ENCODE peak calls at places on chromosomes 12 and 14, in six cellular contexts. One of them, this sample, is unnamed.

GRCh38 chr12:95277139-95277538 is 59.5 kb downstream of the VEZT start:
- DNase-seq in esophagus squamous epithelium: no peak
- DNase-seq in AG09309: peak
- DNase-seq in CD4-positive, alpha-beta T cell: no peak
- DNase-seq in endothelial cell: no peak
- DNase-seq in dorsolateral prefrontal cortex: peak
- DNase-seq in this sample: no peak

GRCh38 chr12:54349658-54350057 is 14.6 kb downstream of the GPR84 start:
- DNase-seq in AG09309: no peak
- DNase-seq in endothelial cell: no peak
- DNase-seq in CD4-positive, alpha-beta T cell: no peak
- DNase-seq in dorsolateral prefrontal cortex: no peak
- DNase-seq in esophagus squamous epithelium: no peak
- DNase-seq in this sample: no peak

GRCh38 chr14:75340921-75341320 is 62.3 kb downstream of the FOS start:
- DNase-seq in CD4-positive, alpha-beta T cell: no peak
- DNase-seq in esophagus squamous epithelium: no peak
- DNase-seq in dorsolateral prefrontal cortex: peak
- DNase-seq in endothelial cell: no peak
- DNase-seq in AG09309: no peak
- DNase-seq in this sample: no peak

GRCh38 chr14:100076133-100076532 is 10.9 kb downstream of the EVL start:
- DNase-seq in dorsolateral prefrontal cortex: no peak
- DNase-seq in CD4-positive, alpha-beta T cell: peak
- DNase-seq in esophagus squamous epithelium: no peak
- DNase-seq in endothelial cell: peak
- DNase-seq in AG09309: no peak
- DNase-seq in this sample: no peak

GRCh38 chr14:102508410-102508773 is 1.2 kb downstream of the ANKRD9 start:
- DNase-seq in dorsolateral prefrontal cortex: no peak
- DNase-seq in esophagus squamous epithelium: no peak
- DNase-seq in AG09309: no peak
- DNase-seq in CD4-positive, alpha-beta T cell: no peak
- DNase-seq in endothelial cell: no peak
- DNase-seq in this sample: no peak

GRCh38 chr12:389138-390096 is at the start of gene KDM5A:
- DNase-seq in dorsolateral prefrontal cortex: peak
- DNase-seq in esophagus squamous epithelium: no peak
- DNase-seq in endothelial cell: peak
- DNase-seq in AG09309: peak
- DNase-seq in CD4-positive, alpha-beta T cell: peak
- DNase-seq in this sample: peak

GRCh38 chr12:46956451-46957035 is 122.9 kb upstream of the PCED1B start:
- DNase-seq in CD4-positive, alpha-beta T cell: no peak
- DNase-seq in AG09309: no peak
- DNase-seq in esophagus squamous epithelium: no peak
- DNase-seq in dorsolateral prefrontal cortex: no peak
- DNase-seq in endothelial cell: no peak
- DNase-seq in this sample: no peak

GRCh38 chr14:52641745-52642144 is 53.6 kb downstream of the ERO1A start:
- DNase-seq in dorsolateral prefrontal cortex: no peak
- DNase-seq in CD4-positive, alpha-beta T cell: no peak
- DNase-seq in esophagus squamous epithelium: no peak
- DNase-seq in endothelial cell: no peak
- DNase-seq in AG09309: no peak
- DNase-seq in this sample: no peak

GRCh38 chr12:54298904-54299303 is 1.9 kb downstream of the NFE2 start:
- DNase-seq in endothelial cell: no peak
- DNase-seq in dorsolateral prefrontal cortex: no peak
- DNase-seq in AG09309: no peak
- DNase-seq in CD4-positive, alpha-beta T cell: no peak
- DNase-seq in esophagus squamous epithelium: no peak
- DNase-seq in this sample: no peak

GRCh38 chr14:94591871-94592270 is 10.6 kb downstream of the SERPINA5 start:
- DNase-seq in dorsolateral prefrontal cortex: no peak
- DNase-seq in AG09309: no peak
- DNase-seq in endothelial cell: no peak
- DNase-seq in CD4-positive, alpha-beta T cell: no peak
- DNase-seq in esophagus squamous epithelium: no peak
- DNase-seq in this sample: no peak

GRCh38 chr12:48780381-48781025 is 8.4 kb downstream of the ADCY6 start:
- DNase-seq in dorsolateral prefrontal cortex: no peak
- DNase-seq in esophagus squamous epithelium: no peak
- DNase-seq in AG09309: no peak
- DNase-seq in endothelial cell: no peak
- DNase-seq in CD4-positive, alpha-beta T cell: no peak
- DNase-seq in this sample: no peak

GRCh38 chr12:122166422-122167327 is 7.3 kb downstream of the IL31 start:
- DNase-seq in endothelial cell: no peak
- DNase-seq in esophagus squamous epithelium: no peak
- DNase-seq in AG09309: no peak
- DNase-seq in dorsolateral prefrontal cortex: no peak
- DNase-seq in CD4-positive, alpha-beta T cell: no peak
- DNase-seq in this sample: no peak

DNA sequence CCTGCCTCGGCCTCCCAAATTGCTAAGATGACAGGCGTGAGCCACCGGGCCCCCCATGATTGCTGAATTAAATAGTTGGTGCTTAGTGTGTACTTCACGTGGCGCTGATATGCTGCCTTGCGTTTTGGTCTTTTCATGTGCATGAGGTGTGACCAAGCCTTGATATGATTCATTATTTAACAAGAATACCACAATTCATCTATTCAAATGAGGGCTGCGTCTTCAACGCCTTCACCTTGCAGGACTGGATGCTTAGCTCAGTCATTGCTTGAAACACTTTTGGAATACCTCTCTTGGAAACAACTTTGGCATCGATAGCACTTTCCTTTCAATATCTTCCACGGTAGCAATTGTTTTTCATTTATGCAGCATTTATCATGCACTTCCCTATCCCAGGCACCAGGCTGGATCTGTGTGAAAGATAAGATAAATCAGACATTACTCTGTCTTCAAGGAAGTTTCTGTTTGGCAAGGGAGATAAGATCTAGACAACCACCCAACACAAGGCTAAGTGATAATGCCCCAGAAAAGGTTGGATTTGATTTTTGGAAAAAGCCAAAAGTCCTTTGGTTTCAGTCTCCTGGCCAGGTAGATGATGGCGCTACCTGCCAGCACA is 1.3 kb upstream of the TEAD4 start:
- DNase-seq in CD4-positive, alpha-beta T cell: no peak
- DNase-seq in esophagus squamous epithelium: no peak
- DNase-seq in endothelial cell: no peak
- DNase-seq in dorsolateral prefrontal cortex: no peak
- DNase-seq in AG09309: no peak
- DNase-seq in this sample: no peak
- TF ChIP-seq CTCF in CD4-positive, alpha-beta T cell: no peak
- TF ChIP-seq CTCF in esophagus squamous epithelium: no peak
- TF ChIP-seq CTCF in endothelial cell: no peak
- TF ChIP-seq CTCF in dorsolateral prefrontal cortex: no peak
- TF ChIP-seq CTCF in AG09309: no peak
- TF ChIP-seq CTCF in this sample: no peak

GRCh38 chr12:30320561-30320960 is 375.1 kb downstream of the IPO8 start:
- DNase-seq in dorsolateral prefrontal cortex: no peak
- DNase-seq in esophagus squamous epithelium: no peak
- DNase-seq in AG09309: no peak
- DNase-seq in CD4-positive, alpha-beta T cell: no peak
- DNase-seq in endothelial cell: no peak
- DNase-seq in this sample: no peak

GRCh38 chr12:30323008-30323407 is 372.7 kb downstream of the IPO8 start:
- DNase-seq in AG09309: no peak
- DNase-seq in endothelial cell: no peak
- DNase-seq in esophagus squamous epithelium: no peak
- DNase-seq in dorsolateral prefrontal cortex: no peak
- DNase-seq in CD4-positive, alpha-beta T cell: no peak
- DNase-seq in this sample: no peak
- TF ChIP-seq CTCF in AG09309: peak
- TF ChIP-seq CTCF in endothelial cell: no peak
- TF ChIP-seq CTCF in esophagus squamous epithelium: no peak
- TF ChIP-seq CTCF in dorsolateral prefrontal cortex: no peak
- TF ChIP-seq CTCF in CD4-positive, alpha-beta T cell: no peak
- TF ChIP-seq CTCF in this sample: no peak

DNA sequence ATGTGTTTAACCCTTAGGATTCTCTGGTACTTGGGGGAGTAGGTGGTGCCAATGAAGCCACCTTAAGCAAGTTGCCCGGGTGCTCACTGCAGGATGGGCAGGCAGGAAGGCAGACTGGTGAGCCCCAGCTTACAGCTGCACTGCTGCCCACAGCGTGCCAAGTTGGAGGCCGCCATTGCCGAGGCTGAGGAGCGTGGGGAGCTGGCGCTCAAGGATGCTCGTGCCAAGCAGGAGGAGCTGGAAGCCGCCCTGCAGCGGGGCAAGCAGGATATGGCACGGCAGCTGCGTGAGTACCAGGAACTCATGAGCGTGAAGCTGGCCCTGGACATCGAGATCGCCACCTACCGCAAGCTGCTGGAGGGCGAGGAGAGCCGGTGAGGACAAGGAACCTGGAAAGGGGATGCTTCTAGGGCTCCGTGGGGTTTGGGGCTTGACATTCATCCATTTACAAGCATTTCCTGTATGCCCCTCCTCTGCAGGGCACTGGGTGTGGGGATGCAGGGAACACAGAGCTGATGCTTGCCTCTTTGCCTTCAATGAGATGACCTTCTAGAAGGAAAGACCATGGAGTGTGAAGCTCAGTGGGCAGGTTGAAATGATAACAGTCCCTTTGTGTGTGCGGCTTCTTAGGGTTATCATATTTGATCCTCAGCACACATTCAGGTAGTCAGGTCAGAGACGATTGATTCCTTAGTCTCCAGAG is 12.4 kb downstream of the KRT7 start:
- DNase-seq in dorsolateral prefrontal cortex: no peak
- DNase-seq in AG09309: no peak
- DNase-seq in endothelial cell: no peak
- DNase-seq in esophagus squamous epithelium: no peak
- DNase-seq in CD4-positive, alpha-beta T cell: no peak
- DNase-seq in this sample: no peak
- TF ChIP-seq CTCF in dorsolateral prefrontal cortex: no peak
- TF ChIP-seq CTCF in AG09309: no peak
- TF ChIP-seq CTCF in endothelial cell: no peak
- TF ChIP-seq CTCF in esophagus squamous epithelium: no peak
- TF ChIP-seq CTCF in CD4-positive, alpha-beta T cell: no peak
- TF ChIP-seq CTCF in this sample: no peak

DNA sequence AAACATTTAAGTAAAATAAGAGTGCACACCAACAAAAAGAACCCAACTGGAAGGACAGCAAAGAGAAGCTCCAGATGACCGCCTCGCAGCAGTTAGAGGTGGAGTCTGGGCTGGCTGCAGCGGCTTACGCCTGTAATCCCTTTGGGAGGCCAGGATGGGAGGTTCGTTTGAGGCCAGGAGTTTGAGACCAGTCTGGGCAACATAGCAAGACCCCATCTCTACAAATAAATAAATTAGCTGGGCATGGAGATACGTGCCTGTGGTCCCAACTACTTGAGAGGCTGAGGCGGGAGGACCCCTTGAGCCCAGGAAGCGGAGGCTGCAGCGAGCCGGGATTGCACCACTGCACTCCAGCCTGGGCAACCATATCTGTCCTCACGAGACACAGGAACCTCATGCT is 15.2 kb downstream of the LRCOL1 start:
- DNase-seq in AG09309: no peak
- DNase-seq in endothelial cell: no peak
- DNase-seq in CD4-positive, alpha-beta T cell: no peak
- DNase-seq in dorsolateral prefrontal cortex: no peak
- DNase-seq in esophagus squamous epithelium: no peak
- DNase-seq in this sample: no peak
- TF ChIP-seq CTCF in AG09309: no peak
- TF ChIP-seq CTCF in endothelial cell: no peak
- TF ChIP-seq CTCF in CD4-positive, alpha-beta T cell: no peak
- TF ChIP-seq CTCF in dorsolateral prefrontal cortex: no peak
- TF ChIP-seq CTCF in esophagus squamous epithelium: no peak
- TF ChIP-seq CTCF in this sample: no peak

GRCh38 chr14:23910081-23910875 is 43.3 kb upstream of the DHRS4 start:
- DNase-seq in esophagus squamous epithelium: no peak
- DNase-seq in AG09309: peak
- DNase-seq in endothelial cell: peak
- DNase-seq in dorsolateral prefrontal cortex: peak
- DNase-seq in CD4-positive, alpha-beta T cell: no peak
- DNase-seq in this sample: peak
- TF ChIP-seq CTCF in esophagus squamous epithelium: peak
- TF ChIP-seq CTCF in AG09309: peak
- TF ChIP-seq CTCF in endothelial cell: peak
- TF ChIP-seq CTCF in dorsolateral prefrontal cortex: peak
- TF ChIP-seq CTCF in CD4-positive, alpha-beta T cell: peak
- TF ChIP-seq CTCF in this sample: peak

GRCh38 chr12:90690120-90690519 is 264.9 kb downstream of the CCER1 start:
- DNase-seq in CD4-positive, alpha-beta T cell: no peak
- DNase-seq in esophagus squamous epithelium: no peak
- DNase-seq in dorsolateral prefrontal cortex: no peak
- DNase-seq in endothelial cell: no peak
- DNase-seq in AG09309: no peak
- DNase-seq in this sample: no peak

DNA sequence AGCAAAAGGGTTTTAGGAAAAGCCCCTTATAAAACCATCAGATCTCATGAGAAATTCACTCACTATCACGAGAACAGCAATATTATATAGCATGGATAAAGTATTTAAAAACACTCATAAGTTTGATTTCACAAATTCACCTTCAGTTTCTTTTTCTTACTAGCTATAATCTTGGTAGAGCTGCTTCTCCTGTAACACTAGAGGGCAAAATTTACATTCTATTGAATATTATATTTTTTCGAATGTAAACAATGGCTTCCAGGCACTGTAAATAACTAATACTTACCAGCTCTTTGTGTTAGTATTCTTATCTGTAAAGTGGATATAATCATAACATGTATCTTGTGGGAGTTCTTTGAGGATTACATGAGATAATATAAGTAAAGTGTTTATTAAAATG is 259.6 kb downstream of the CCER1 start:
- DNase-seq in endothelial cell: no peak
- DNase-seq in CD4-positive, alpha-beta T cell: no peak
- DNase-seq in AG09309: no peak
- DNase-seq in dorsolateral prefrontal cortex: no peak
- DNase-seq in esophagus squamous epithelium: no peak
- DNase-seq in this sample: no peak
- TF ChIP-seq CTCF in endothelial cell: peak
- TF ChIP-seq CTCF in CD4-positive, alpha-beta T cell: no peak
- TF ChIP-seq CTCF in AG09309: peak
- TF ChIP-seq CTCF in dorsolateral prefrontal cortex: no peak
- TF ChIP-seq CTCF in esophagus squamous epithelium: peak
- TF ChIP-seq CTCF in this sample: no peak

GRCh38 chr12:1398673-1399072 is 195.7 kb downstream of the FBXL14 start:
- DNase-seq in esophagus squamous epithelium: no peak
- DNase-seq in dorsolateral prefrontal cortex: no peak
- DNase-seq in CD4-positive, alpha-beta T cell: no peak
- DNase-seq in AG09309: no peak
- DNase-seq in endothelial cell: no peak
- DNase-seq in this sample: no peak
- TF ChIP-seq CTCF in esophagus squamous epithelium: no peak
- TF ChIP-seq CTCF in dorsolateral prefrontal cortex: no peak
- TF ChIP-seq CTCF in CD4-positive, alpha-beta T cell: no peak
- TF ChIP-seq CTCF in AG09309: peak
- TF ChIP-seq CTCF in endothelial cell: no peak
- TF ChIP-seq CTCF in this sample: no peak